ENCODE peak calls at places on chromosomes 2 and 18, in seven cellular contexts. One of them, this sample, is unnamed.

GRCh38 chr2:159904565-159905281 is 106.7 kb upstream of the CD302 start:
- DNase-seq in NB4: peak
- DNase-seq in GM12865: peak
- DNase-seq in lower lobe of right lung: peak
- DNase-seq in neuronal stem cell: no peak
- DNase-seq in C1 segment of cervical spinal cord: peak
- DNase-seq in fibroblast of the aortic adventitia: no peak
- DNase-seq in this sample: peak

GRCh38 chr2:105518897-105519296 is 120.0 kb upstream of the FHL2 start:
- DNase-seq in fibroblast of the aortic adventitia: no peak
- DNase-seq in C1 segment of cervical spinal cord: no peak
- DNase-seq in NB4: peak
- DNase-seq in GM12865: no peak
- DNase-seq in neuronal stem cell: no peak
- DNase-seq in lower lobe of right lung: no peak
- DNase-seq in this sample: no peak

GRCh38 chr2:68365087-68365486 is at the start of gene PLEK:
- DNase-seq in NB4: peak
- DNase-seq in fibroblast of the aortic adventitia: no peak
- DNase-seq in GM12865: peak
- DNase-seq in lower lobe of right lung: peak
- DNase-seq in C1 segment of cervical spinal cord: peak
- DNase-seq in neuronal stem cell: no peak
- DNase-seq in this sample: no peak

GRCh38 chr2:237720962-237721361 is 77.6 kb upstream of the RBM44 start:
- DNase-seq in NB4: no peak
- DNase-seq in C1 segment of cervical spinal cord: no peak
- DNase-seq in GM12865: no peak
- DNase-seq in fibroblast of the aortic adventitia: no peak
- DNase-seq in neuronal stem cell: no peak
- DNase-seq in lower lobe of right lung: no peak
- DNase-seq in this sample: no peak

GRCh38 chr2:33453905-33454479 is 22.5 kb upstream of the RASGRP3 start:
- DNase-seq in C1 segment of cervical spinal cord: no peak
- DNase-seq in GM12865: no peak
- DNase-seq in fibroblast of the aortic adventitia: no peak
- DNase-seq in neuronal stem cell: no peak
- DNase-seq in lower lobe of right lung: no peak
- DNase-seq in NB4: no peak
- DNase-seq in this sample: no peak

GRCh38 chr18:72160504-72161445 is 383.4 kb downstream of the CBLN2 start:
- DNase-seq in C1 segment of cervical spinal cord: no peak
- DNase-seq in lower lobe of right lung: no peak
- DNase-seq in NB4: no peak
- DNase-seq in neuronal stem cell: no peak
- DNase-seq in fibroblast of the aortic adventitia: no peak
- DNase-seq in GM12865: peak
- DNase-seq in this sample: no peak

GRCh38 chr2:58535994-58536393 is 294.9 kb upstream of the FANCL start:
- DNase-seq in lower lobe of right lung: no peak
- DNase-seq in GM12865: no peak
- DNase-seq in NB4: no peak
- DNase-seq in fibroblast of the aortic adventitia: no peak
- DNase-seq in C1 segment of cervical spinal cord: no peak
- DNase-seq in neuronal stem cell: no peak
- DNase-seq in this sample: no peak

GRCh38 chr2:19753818-19754217 is 148.0 kb downstream of the TTC32 start:
- DNase-seq in GM12865: no peak
- DNase-seq in neuronal stem cell: no peak
- DNase-seq in C1 segment of cervical spinal cord: no peak
- DNase-seq in lower lobe of right lung: no peak
- DNase-seq in fibroblast of the aortic adventitia: no peak
- DNase-seq in NB4: no peak
- DNase-seq in this sample: no peak

GRCh38 chr2:1708476-1709334 is 35.6 kb downstream of the PXDN start:
- DNase-seq in GM12865: no peak
- DNase-seq in fibroblast of the aortic adventitia: no peak
- DNase-seq in C1 segment of cervical spinal cord: no peak
- DNase-seq in NB4: no peak
- DNase-seq in neuronal stem cell: no peak
- DNase-seq in lower lobe of right lung: no peak
- DNase-seq in this sample: peak

GRCh38 chr2:195390686-195391085 is 266.3 kb upstream of the SLC39A10 start:
- DNase-seq in GM12865: no peak
- DNase-seq in C1 segment of cervical spinal cord: peak
- DNase-seq in fibroblast of the aortic adventitia: no peak
- DNase-seq in lower lobe of right lung: no peak
- DNase-seq in neuronal stem cell: no peak
- DNase-seq in NB4: no peak
- DNase-seq in this sample: no peak

GRCh38 chr2:26187114-26187513 is 14.2 kb downstream of the GAREM2 start:
- DNase-seq in C1 segment of cervical spinal cord: no peak
- DNase-seq in lower lobe of right lung: no peak
- DNase-seq in GM12865: no peak
- DNase-seq in NB4: no peak
- DNase-seq in neuronal stem cell: no peak
- DNase-seq in fibroblast of the aortic adventitia: no peak
- DNase-seq in this sample: no peak

GRCh38 chr2:219736196-219736595 is 108.8 kb downstream of the SLC4A3 start:
- DNase-seq in neuronal stem cell: peak
- DNase-seq in C1 segment of cervical spinal cord: no peak
- DNase-seq in fibroblast of the aortic adventitia: peak
- DNase-seq in lower lobe of right lung: no peak
- DNase-seq in NB4: peak
- DNase-seq in GM12865: peak
- DNase-seq in this sample: peak

GRCh38 chr18:8424917-8425725 is 184.1 kb upstream of the RAB12 start:
- DNase-seq in C1 segment of cervical spinal cord: no peak
- DNase-seq in NB4: peak
- DNase-seq in fibroblast of the aortic adventitia: peak
- DNase-seq in neuronal stem cell: no peak
- DNase-seq in lower lobe of right lung: no peak
- DNase-seq in GM12865: no peak
- DNase-seq in this sample: peak

GRCh38 chr18:25737710-25738251 is 352.6 kb downstream of the SS18 start:
- DNase-seq in fibroblast of the aortic adventitia: peak
- DNase-seq in GM12865: no peak
- DNase-seq in NB4: no peak
- DNase-seq in neuronal stem cell: no peak
- DNase-seq in lower lobe of right lung: no peak
- DNase-seq in C1 segment of cervical spinal cord: no peak
- DNase-seq in this sample: peak

GRCh38 chr2:204046145-204046544 is 109.6 kb downstream of the ICOS start:
- DNase-seq in C1 segment of cervical spinal cord: no peak
- DNase-seq in GM12865: peak
- DNase-seq in lower lobe of right lung: no peak
- DNase-seq in fibroblast of the aortic adventitia: no peak
- DNase-seq in NB4: no peak
- DNase-seq in neuronal stem cell: no peak
- DNase-seq in this sample: no peak

GRCh38 chr2:217270089-217270800 is 410.4 kb upstream of the TNP1 start:
- DNase-seq in lower lobe of right lung: no peak
- DNase-seq in neuronal stem cell: peak
- DNase-seq in fibroblast of the aortic adventitia: no peak
- DNase-seq in GM12865: no peak
- DNase-seq in C1 segment of cervical spinal cord: no peak
- DNase-seq in NB4: no peak
- DNase-seq in this sample: no peak

GRCh38 chr18:58814317-58814716 is 50.4 kb upstream of the ZNF532 start:
- DNase-seq in NB4: no peak
- DNase-seq in neuronal stem cell: no peak
- DNase-seq in C1 segment of cervical spinal cord: no peak
- DNase-seq in GM12865: no peak
- DNase-seq in lower lobe of right lung: no peak
- DNase-seq in fibroblast of the aortic adventitia: no peak
- DNase-seq in this sample: no peak

GRCh38 chr2:51013870-51014526 is 17.9 kb downstream of the NRXN1 start:
- DNase-seq in lower lobe of right lung: no peak
- DNase-seq in GM12865: no peak
- DNase-seq in neuronal stem cell: no peak
- DNase-seq in NB4: no peak
- DNase-seq in fibroblast of the aortic adventitia: no peak
- DNase-seq in C1 segment of cervical spinal cord: no peak
- DNase-seq in this sample: no peak

GRCh38 chr2:241850544-241851324 is 8.0 kb downstream of the PDCD1 start:
- DNase-seq in NB4: peak
- DNase-seq in neuronal stem cell: no peak
- DNase-seq in C1 segment of cervical spinal cord: no peak
- DNase-seq in GM12865: peak
- DNase-seq in lower lobe of right lung: peak
- DNase-seq in fibroblast of the aortic adventitia: no peak
- DNase-seq in this sample: peak

GRCh38 chr2:187912956-187913355 is 358.7 kb upstream of the TFPI start:
- DNase-seq in NB4: no peak
- DNase-seq in lower lobe of right lung: no peak
- DNase-seq in fibroblast of the aortic adventitia: no peak
- DNase-seq in GM12865: no peak
- DNase-seq in neuronal stem cell: no peak
- DNase-seq in C1 segment of cervical spinal cord: no peak
- DNase-seq in this sample: no peak